ENCODE peak calls at places on chromosomes 7 and 10, in nine cellular contexts. B, E, L, Q, T, K, J, R and U are unnamed samples.

GRCh38 chr7:14115706-14116105 is 126.2 kb upstream of the ETV1 start:
- DNase-seq in E (no peak), T (no peak), L (no peak), Q (no peak), K (no peak), R (no peak), B (no peak), J (no peak), U (no peak)

GRCh38 chr7:43808410-43808809 is 49.9 kb downstream of the BLVRA start:
- DNase-seq in J (no peak), R (no peak), B (no peak), E (no peak), T (no peak), K (no peak), Q (no peak), L (no peak), U (peak)

GRCh38 chr10:28503114-28503513 is 29.8 kb upstream of the WAC start:
- DNase-seq in Q (no peak), J (no peak), E (no peak), T (no peak), R (no peak), K (peak), L (no peak), B (no peak), U (no peak)

GRCh38 chr10:123808873-123809272 is 82.7 kb downstream of the CPXM2 start:
- DNase-seq in T (no peak), B (no peak), R (no peak), K (peak), E (no peak), J (no peak), Q (peak), L (no peak), U (no peak)

GRCh38 chr10:118809821-118810220 is 55.1 kb upstream of the CACUL1 start:
- DNase-seq in J (no peak), E (no peak), R (no peak), T (no peak), K (no peak), B (no peak), Q (no peak), L (no peak), U (no peak)

GRCh38 chr10:78684954-78685353 is 383.8 kb upstream of the ZMIZ1 start:
- DNase-seq in K (no peak), E (no peak), R (no peak), B (no peak), J (no peak), T (no peak), Q (no peak), L (no peak), U (no peak)

GRCh38 chr7:14016950-14017349 is 27.5 kb upstream of the ETV1 start:
- DNase-seq in T (no peak), L (no peak), R (no peak), B (no peak), K (no peak), Q (no peak), J (no peak), E (no peak), U (no peak)

GRCh38 chr7:82443044-82443800 is at the start of gene CACNA2D1:
- DNase-seq in L (peak), R (peak), T (peak), E (peak), B (no peak), K (peak), J (no peak), Q (no peak), U (no peak)

GRCh38 chr10:10403762-10404161 is 613.9 kb upstream of the CELF2 start:
- DNase-seq in L (no peak), K (peak), E (no peak), Q (no peak), T (no peak), B (no peak), J (no peak), R (no peak), U (no peak)

GRCh38 chr7:69814421-69814962 is 216.2 kb downstream of the AUTS2 start:
- DNase-seq in Q (no peak), B (no peak), E (no peak), L (peak), J (no peak), K (peak), T (no peak), R (peak), U (no peak)

GRCh38 chr7:145106001-145106400 is 270.1 kb upstream of the TPK1 start:
- DNase-seq in E (no peak), B (no peak), T (no peak), R (no peak), L (peak), K (peak), J (no peak), Q (no peak), U (no peak)

GRCh38 chr10:1526427-1527055 is 210.8 kb downstream of the ADARB2 start:
- DNase-seq in J (no peak), L (no peak), B (no peak), Q (no peak), T (no peak), K (no peak), E (no peak), R (no peak), U (peak)

GRCh38 chr7:130401101-130401500 is 20.8 kb downstream of the CPA1 start:
- DNase-seq in R (no peak), K (no peak), T (no peak), B (no peak), E (no peak), L (no peak), J (no peak), Q (no peak), U (no peak)

GRCh38 chr10:132043861-132044695 is 21.7 kb upstream of the JAKMIP3 start:
- DNase-seq in K (no peak), J (no peak), R (no peak), E (no peak), B (no peak), T (no peak), Q (no peak), L (no peak), U (no peak)

GRCh38 chr7:36084485-36085091 is 68.5 kb upstream of the EEPD1 start:
- DNase-seq in L (no peak), T (peak), K (peak), J (no peak), R (peak), E (no peak), Q (no peak), B (no peak), U (no peak)

GRCh38 chr7:112186300-112186699 is 19.9 kb downstream of the DOCK4 start:
- DNase-seq in K (no peak), L (no peak), J (no peak), B (no peak), E (no peak), T (no peak), Q (no peak), R (no peak), U (no peak)

GRCh38 chr10:72267819-72268404 is 5.8 kb upstream of the DDIT4 start:
- DNase-seq in B (no peak), E (no peak), Q (no peak), L (no peak), T (no peak), K (no peak), R (no peak), J (no peak), U (no peak)

GRCh38 chr10:127193125-127193524 is 3.3 kb downstream of the INSYN2A start:
- DNase-seq in Q (no peak), E (no peak), K (peak), B (no peak), L (no peak), J (no peak), T (no peak), R (no peak), U (no peak)

GRCh38 chr7:24763303-24763901 is 6.1 kb upstream of the GSDME start:
- DNase-seq in T (no peak), L (no peak), K (no peak), R (no peak), E (no peak), J (no peak), Q (no peak), B (no peak), U (no peak)

GRCh38 chr7:11461999-11462398 is 370.0 kb downstream of the THSD7A start:
- DNase-seq in R (no peak), T (no peak), B (no peak), K (no peak), E (no peak), Q (no peak), J (no peak), L (no peak), U (no peak)

GRCh38 chr10:986881-987634 is 1.2 kb upstream of the GTPBP4 start:
- DNase-seq in J (no peak), Q (no peak), R (no peak), E (no peak), L (no peak), B (no peak), K (peak), T (no peak), U (no peak)

GRCh38 chr10:122484276-122485060 is 23.1 kb downstream of the HTRA1 start:
- DNase-seq in Q (no peak), B (no peak), K (no peak), E (no peak), R (no peak), T (no peak), L (no peak), J (no peak), U (no peak)

GRCh38 chr10:35058134-35058533 is 32.0 kb downstream of the CUL2 start:
- DNase-seq in B (no peak), R (no peak), Q (peak), T (no peak), E (no peak), L (no peak), J (no peak), K (peak), U (no peak)

GRCh38 chr10:114868801-114869200 is 47.2 kb downstream of the FHIP2A start:
- DNase-seq in J (no peak), T (no peak), B (no peak), E (no peak), R (no peak), L (no peak), Q (no peak), K (peak), U (no peak)

GRCh38 chr7:151013728-151014497 is 10.4 kb downstream of the ATG9B start:
- DNase-seq in K (peak), B (peak), E (peak), R (peak), L (peak), T (peak), J (peak), Q (peak), U (no peak)

GRCh38 chr10:12709516-12709915 is 292.0 kb downstream of the CCDC3 start:
- DNase-seq in E (no peak), T (no peak), Q (peak), J (no peak), L (no peak), R (no peak), K (peak), B (no peak), U (no peak)

GRCh38 chr7:146067880-146068279 is 48.7 kb upstream of the CNTNAP2 start:
- DNase-seq in L (no peak), Q (no peak), K (no peak), R (no peak), E (no peak), J (no peak), T (no peak), B (no peak), U (no peak)

GRCh38 chr7:10821156-10821555 is 152.5 kb upstream of the PHF14 start:
- DNase-seq in T (no peak), K (no peak), R (no peak), Q (no peak), J (no peak), E (no peak), L (no peak), B (no peak), U (no peak)